ENCODE peak calls at places on chromosomes 12 and 14, in eight cellular contexts. One of them, this sample, is unnamed.

GRCh38 chr12:77954156-77954555 is 123.5 kb downstream of the NAV3 start:
- DNase-seq in cardiac fibroblast: peak
- DNase-seq in RWPE1: no peak
- DNase-seq in NB4: no peak
- DNase-seq in heart left ventricle: no peak
- DNase-seq in activated naive CD4-positive, alpha-beta T cell: no peak
- DNase-seq in stimulated activated CD4-positive, alpha-beta T cell treated with anti-CD3 and anti-CD28 coated beads, Interleukin-1b, Interleukin-23, amount 100 ng/mL, for 24 hours: no peak
- DNase-seq in NCI-H187 treated with DMSO at 0.1 percent for 48 hours: no peak
- DNase-seq in this sample: no peak

GRCh38 chr14:100427166-100427565 is 104.0 kb downstream of the SLC25A47 start:
- DNase-seq in NB4: no peak
- DNase-seq in RWPE1: no peak
- DNase-seq in NCI-H187 treated with DMSO at 0.1 percent for 48 hours: no peak
- DNase-seq in cardiac fibroblast: no peak
- DNase-seq in activated naive CD4-positive, alpha-beta T cell: no peak
- DNase-seq in heart left ventricle: no peak
- DNase-seq in stimulated activated CD4-positive, alpha-beta T cell treated with anti-CD3 and anti-CD28 coated beads, Interleukin-1b, Interleukin-23, amount 100 ng/mL, for 24 hours: no peak
- DNase-seq in this sample: no peak

GRCh38 chr12:113019045-113019444 is 37.5 kb upstream of the DTX1 start:
- DNase-seq in heart left ventricle: no peak
- DNase-seq in activated naive CD4-positive, alpha-beta T cell: no peak
- DNase-seq in stimulated activated CD4-positive, alpha-beta T cell treated with anti-CD3 and anti-CD28 coated beads, Interleukin-1b, Interleukin-23, amount 100 ng/mL, for 24 hours: no peak
- DNase-seq in NB4: no peak
- DNase-seq in RWPE1: peak
- DNase-seq in NCI-H187 treated with DMSO at 0.1 percent for 48 hours: no peak
- DNase-seq in cardiac fibroblast: peak
- DNase-seq in this sample: no peak

GRCh38 chr14:104800600-104801283 is at the start of gene ZBTB42:
- DNase-seq in activated naive CD4-positive, alpha-beta T cell: peak
- DNase-seq in NB4: peak
- DNase-seq in stimulated activated CD4-positive, alpha-beta T cell treated with anti-CD3 and anti-CD28 coated beads, Interleukin-1b, Interleukin-23, amount 100 ng/mL, for 24 hours: peak
- DNase-seq in cardiac fibroblast: peak
- DNase-seq in NCI-H187 treated with DMSO at 0.1 percent for 48 hours: no peak
- DNase-seq in heart left ventricle: peak
- DNase-seq in RWPE1: peak
- DNase-seq in this sample: no peak

GRCh38 chr14:105169776-105170655 is 1.4 kb upstream of the JAG2 start:
- DNase-seq in cardiac fibroblast: no peak
- DNase-seq in NB4: no peak
- DNase-seq in heart left ventricle: no peak
- DNase-seq in activated naive CD4-positive, alpha-beta T cell: no peak
- DNase-seq in RWPE1: no peak
- DNase-seq in NCI-H187 treated with DMSO at 0.1 percent for 48 hours: no peak
- DNase-seq in stimulated activated CD4-positive, alpha-beta T cell treated with anti-CD3 and anti-CD28 coated beads, Interleukin-1b, Interleukin-23, amount 100 ng/mL, for 24 hours: no peak
- DNase-seq in this sample: no peak

GRCh38 chr14:103535891-103536565 is 7.0 kb downstream of the TRMT61A start:
- DNase-seq in heart left ventricle: no peak
- DNase-seq in NCI-H187 treated with DMSO at 0.1 percent for 48 hours: no peak
- DNase-seq in stimulated activated CD4-positive, alpha-beta T cell treated with anti-CD3 and anti-CD28 coated beads, Interleukin-1b, Interleukin-23, amount 100 ng/mL, for 24 hours: no peak
- DNase-seq in NB4: no peak
- DNase-seq in cardiac fibroblast: no peak
- DNase-seq in RWPE1: no peak
- DNase-seq in activated naive CD4-positive, alpha-beta T cell: no peak
- DNase-seq in this sample: no peak

GRCh38 chr12:128819293-128820144 is 4.2 kb downstream of the SLC15A4 start:
- DNase-seq in NCI-H187 treated with DMSO at 0.1 percent for 48 hours: no peak
- DNase-seq in RWPE1: no peak
- DNase-seq in stimulated activated CD4-positive, alpha-beta T cell treated with anti-CD3 and anti-CD28 coated beads, Interleukin-1b, Interleukin-23, amount 100 ng/mL, for 24 hours: no peak
- DNase-seq in cardiac fibroblast: no peak
- DNase-seq in heart left ventricle: no peak
- DNase-seq in NB4: no peak
- DNase-seq in activated naive CD4-positive, alpha-beta T cell: no peak
- DNase-seq in this sample: peak

GRCh38 chr12:6225630-6226001 is 25.4 kb downstream of the CD9 start:
- DNase-seq in cardiac fibroblast: peak
- DNase-seq in NB4: no peak
- DNase-seq in NCI-H187 treated with DMSO at 0.1 percent for 48 hours: no peak
- DNase-seq in RWPE1: no peak
- DNase-seq in stimulated activated CD4-positive, alpha-beta T cell treated with anti-CD3 and anti-CD28 coated beads, Interleukin-1b, Interleukin-23, amount 100 ng/mL, for 24 hours: no peak
- DNase-seq in heart left ventricle: no peak
- DNase-seq in activated naive CD4-positive, alpha-beta T cell: no peak
- DNase-seq in this sample: no peak

GRCh38 chr14:50319721-50320120 is 7.6 kb downstream of the DMAC2L start:
- DNase-seq in RWPE1: no peak
- DNase-seq in NCI-H187 treated with DMSO at 0.1 percent for 48 hours: no peak
- DNase-seq in heart left ventricle: no peak
- DNase-seq in cardiac fibroblast: peak
- DNase-seq in stimulated activated CD4-positive, alpha-beta T cell treated with anti-CD3 and anti-CD28 coated beads, Interleukin-1b, Interleukin-23, amount 100 ng/mL, for 24 hours: no peak
- DNase-seq in NB4: no peak
- DNase-seq in activated naive CD4-positive, alpha-beta T cell: no peak
- DNase-seq in this sample: no peak

GRCh38 chr14:102454711-102455110 is 54.9 kb downstream of the ANKRD9 start:
- DNase-seq in cardiac fibroblast: no peak
- DNase-seq in NB4: no peak
- DNase-seq in activated naive CD4-positive, alpha-beta T cell: no peak
- DNase-seq in NCI-H187 treated with DMSO at 0.1 percent for 48 hours: no peak
- DNase-seq in stimulated activated CD4-positive, alpha-beta T cell treated with anti-CD3 and anti-CD28 coated beads, Interleukin-1b, Interleukin-23, amount 100 ng/mL, for 24 hours: no peak
- DNase-seq in heart left ventricle: no peak
- DNase-seq in RWPE1: no peak
- DNase-seq in this sample: no peak

GRCh38 chr12:46674126-46674525 is 151.7 kb downstream of the SLC38A4 start:
- DNase-seq in heart left ventricle: no peak
- DNase-seq in stimulated activated CD4-positive, alpha-beta T cell treated with anti-CD3 and anti-CD28 coated beads, Interleukin-1b, Interleukin-23, amount 100 ng/mL, for 24 hours: no peak
- DNase-seq in RWPE1: no peak
- DNase-seq in NB4: no peak
- DNase-seq in NCI-H187 treated with DMSO at 0.1 percent for 48 hours: no peak
- DNase-seq in activated naive CD4-positive, alpha-beta T cell: no peak
- DNase-seq in cardiac fibroblast: no peak
- DNase-seq in this sample: no peak

GRCh38 chr14:39175445-39176262 is 600 bp downstream of the PNN start:
- DNase-seq in stimulated activated CD4-positive, alpha-beta T cell treated with anti-CD3 and anti-CD28 coated beads, Interleukin-1b, Interleukin-23, amount 100 ng/mL, for 24 hours: peak
- DNase-seq in cardiac fibroblast: peak
- DNase-seq in heart left ventricle: no peak
- DNase-seq in RWPE1: peak
- DNase-seq in activated naive CD4-positive, alpha-beta T cell: no peak
- DNase-seq in NCI-H187 treated with DMSO at 0.1 percent for 48 hours: no peak
- DNase-seq in NB4: peak
- DNase-seq in this sample: no peak

GRCh38 chr12:65119063-65119462 is 2.0 kb downstream of the WIF1 start:
- DNase-seq in activated naive CD4-positive, alpha-beta T cell: no peak
- DNase-seq in RWPE1: no peak
- DNase-seq in heart left ventricle: no peak
- DNase-seq in NB4: no peak
- DNase-seq in cardiac fibroblast: no peak
- DNase-seq in stimulated activated CD4-positive, alpha-beta T cell treated with anti-CD3 and anti-CD28 coated beads, Interleukin-1b, Interleukin-23, amount 100 ng/mL, for 24 hours: no peak
- DNase-seq in NCI-H187 treated with DMSO at 0.1 percent for 48 hours: no peak
- DNase-seq in this sample: no peak

This sample was measured in D721Med.